ENCODE peak calls at places on chromosomes 4 and X, in eight cellular contexts. One of them, this sample, is unnamed.

GRCh38 chrX:149910178-149910695 is 19.1 kb upstream of the HSFX4 start:
- DNase-seq in suprapubic skin: no peak
- DNase-seq in sigmoid colon: no peak
- DNase-seq in prostate gland: no peak
- DNase-seq in K562: no peak
- DNase-seq in endothelial cell of umbilical vein: no peak
- DNase-seq in esophagus muscularis mucosa: no peak
- DNase-seq in upper lobe of left lung: no peak
- DNase-seq in this sample: no peak

GRCh38 chr4:11397819-11398610 is 30.7 kb downstream of the HS3ST1 start:
- DNase-seq in esophagus muscularis mucosa: no peak
- DNase-seq in K562: no peak
- DNase-seq in prostate gland: no peak
- DNase-seq in sigmoid colon: no peak
- DNase-seq in endothelial cell of umbilical vein: no peak
- DNase-seq in upper lobe of left lung: no peak
- DNase-seq in suprapubic skin: no peak
- DNase-seq in this sample: no peak

GRCh38 chr4:68119921-68120320 is 9.7 kb downstream of the TMPRSS11F start:
- DNase-seq in K562: no peak
- DNase-seq in suprapubic skin: no peak
- DNase-seq in sigmoid colon: no peak
- DNase-seq in endothelial cell of umbilical vein: no peak
- DNase-seq in upper lobe of left lung: no peak
- DNase-seq in esophagus muscularis mucosa: no peak
- DNase-seq in prostate gland: no peak
- DNase-seq in this sample: no peak

GRCh38 chrX:129654652-129655546 is at the start of gene APLN:
- DNase-seq in sigmoid colon: no peak
- DNase-seq in upper lobe of left lung: peak; percentile 88
- DNase-seq in prostate gland: no peak
- DNase-seq in endothelial cell of umbilical vein: peak; percentile 55
- DNase-seq in esophagus muscularis mucosa: peak; percentile 77
- DNase-seq in K562: peak; percentile 37
- DNase-seq in suprapubic skin: no peak
- DNase-seq in this sample: peak; percentile 69

GRCh38 chr4:2800691-2801596 is 8.1 kb downstream of the SH3BP2 start:
- DNase-seq in sigmoid colon: peak; percentile 91
- DNase-seq in K562: peak; percentile 53
- DNase-seq in suprapubic skin: peak; percentile 91
- DNase-seq in esophagus muscularis mucosa: no peak
- DNase-seq in upper lobe of left lung: peak; percentile 92
- DNase-seq in endothelial cell of umbilical vein: peak; percentile 54
- DNase-seq in prostate gland: no peak
- DNase-seq in this sample: no peak

GRCh38 chr4:186027405-186027804 is 41.6 kb upstream of the TLR3 start:
- DNase-seq in endothelial cell of umbilical vein: no peak
- DNase-seq in esophagus muscularis mucosa: no peak
- DNase-seq in prostate gland: no peak
- DNase-seq in upper lobe of left lung: no peak
- DNase-seq in sigmoid colon: no peak
- DNase-seq in K562: no peak
- DNase-seq in suprapubic skin: no peak
- DNase-seq in this sample: no peak

GRCh38 chr4:133513891-133514290 is 364.8 kb downstream of the PCDH10 start:
- DNase-seq in suprapubic skin: no peak
- DNase-seq in K562: no peak
- DNase-seq in prostate gland: no peak
- DNase-seq in esophagus muscularis mucosa: no peak
- DNase-seq in upper lobe of left lung: no peak
- DNase-seq in endothelial cell of umbilical vein: no peak
- DNase-seq in sigmoid colon: no peak
- DNase-seq in this sample: no peak

GRCh38 chrX:107730991-107731766 is 44.4 kb downstream of the TSC22D3 start:
- DNase-seq in esophagus muscularis mucosa: no peak
- DNase-seq in endothelial cell of umbilical vein: peak; percentile 57
- DNase-seq in K562: no peak
- DNase-seq in upper lobe of left lung: no peak
- DNase-seq in sigmoid colon: no peak
- DNase-seq in prostate gland: no peak
- DNase-seq in suprapubic skin: no peak
- DNase-seq in this sample: no peak

DNA sequence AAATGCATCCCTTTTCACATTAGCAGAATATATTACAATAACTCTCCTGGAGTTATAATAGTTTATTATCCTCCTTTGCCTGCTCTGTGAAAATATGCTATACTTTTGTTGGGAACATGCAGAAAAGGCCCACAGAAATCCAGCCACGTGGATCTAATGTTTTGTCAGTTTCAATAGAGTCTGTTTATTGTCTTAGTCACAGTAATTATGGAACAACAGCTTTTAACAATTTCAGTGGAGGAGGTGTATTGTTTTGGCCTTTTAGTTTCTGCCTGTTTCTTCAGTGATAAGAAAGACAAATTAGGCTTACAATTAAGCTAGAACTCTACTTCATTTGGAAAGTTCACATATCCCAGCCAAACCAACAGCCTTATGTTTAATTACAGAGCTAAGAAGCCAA is 175.9 kb downstream of the USP46 start:
- DNase-seq in K562: no peak
- DNase-seq in prostate gland: no peak
- DNase-seq in esophagus muscularis mucosa: no peak
- DNase-seq in endothelial cell of umbilical vein: no peak
- DNase-seq in sigmoid colon: no peak
- DNase-seq in upper lobe of left lung: no peak
- DNase-seq in suprapubic skin: no peak
- DNase-seq in this sample: no peak
- TF ChIP-seq POLR2A in K562: no peak
- TF ChIP-seq POLR2A in prostate gland: no peak
- TF ChIP-seq POLR2A in esophagus muscularis mucosa: no peak
- TF ChIP-seq POLR2A in endothelial cell of umbilical vein: no peak
- TF ChIP-seq POLR2A in sigmoid colon: no peak
- TF ChIP-seq POLR2A in upper lobe of left lung: no peak
- TF ChIP-seq POLR2A in suprapubic skin: no peak
- TF ChIP-seq POLR2A in this sample: no peak

DNA sequence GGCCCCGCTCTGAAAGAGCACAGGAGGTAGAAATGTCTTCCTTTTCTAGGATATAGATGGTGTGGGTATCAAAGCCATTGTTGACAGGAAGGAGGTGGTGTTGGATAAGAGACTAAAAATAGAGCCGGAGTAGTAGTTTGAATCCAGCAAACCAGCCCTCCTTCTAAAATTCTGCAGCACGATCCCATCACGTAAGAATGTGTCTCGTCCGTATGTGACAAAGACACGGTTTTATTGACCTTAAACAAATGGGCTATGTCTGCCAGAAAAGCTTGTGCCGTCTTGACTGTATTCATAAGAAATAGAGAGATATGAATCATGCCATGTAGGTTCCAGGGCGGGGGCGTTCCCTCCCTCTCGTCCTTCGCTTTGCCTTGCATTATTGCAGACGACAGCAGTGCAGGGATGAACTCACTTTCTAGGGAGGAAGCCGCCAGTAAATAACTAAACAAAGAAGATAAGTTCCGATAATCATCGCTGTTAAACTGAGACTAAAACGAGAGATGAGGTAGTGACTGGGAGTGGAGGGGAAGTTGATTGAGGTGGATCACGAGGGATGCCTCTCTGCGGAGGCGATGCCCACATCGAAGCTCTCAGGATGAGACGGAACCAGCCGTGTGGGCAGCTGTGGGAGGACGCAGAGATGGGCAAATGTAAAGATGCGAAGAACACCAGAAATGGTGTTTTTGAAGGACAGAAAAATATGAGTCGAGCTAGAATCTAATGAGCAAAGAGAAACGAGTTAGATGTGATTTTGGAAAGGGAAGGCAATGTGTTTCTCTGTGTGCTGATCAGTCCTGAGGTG is 3.4 kb downstream of the TENM3 start:
- DNase-seq in sigmoid colon: no peak
- DNase-seq in endothelial cell of umbilical vein: no peak
- DNase-seq in K562: no peak
- DNase-seq in prostate gland: peak; percentile 51
- DNase-seq in esophagus muscularis mucosa: peak; percentile 82
- DNase-seq in suprapubic skin: no peak
- DNase-seq in upper lobe of left lung: no peak
- DNase-seq in this sample: no peak
- TF ChIP-seq CTCF in sigmoid colon: no peak
- TF ChIP-seq CTCF in endothelial cell of umbilical vein: no peak
- TF ChIP-seq CTCF in K562: no peak
- TF ChIP-seq CTCF in prostate gland: no peak
- TF ChIP-seq CTCF in esophagus muscularis mucosa: no peak
- TF ChIP-seq CTCF in suprapubic skin: no peak
- TF ChIP-seq CTCF in upper lobe of left lung: no peak
- TF ChIP-seq CTCF in this sample: no peak

GRCh38 chrX:48913605-48914366 is 2.3 kb upstream of the SLC35A2 start:
- DNase-seq in prostate gland: no peak
- DNase-seq in K562: no peak
- DNase-seq in sigmoid colon: no peak
- DNase-seq in endothelial cell of umbilical vein: no peak
- DNase-seq in esophagus muscularis mucosa: no peak
- DNase-seq in suprapubic skin: no peak
- DNase-seq in upper lobe of left lung: no peak
- DNase-seq in this sample: no peak

GRCh38 chrX:48911407-48912182 is at the start of gene SLC35A2:
- DNase-seq in upper lobe of left lung: peak; percentile 91
- DNase-seq in K562: peak; percentile 88
- DNase-seq in sigmoid colon: peak; percentile 88
- DNase-seq in prostate gland: peak; percentile 80
- DNase-seq in suprapubic skin: peak; percentile 83
- DNase-seq in endothelial cell of umbilical vein: peak; percentile 75
- DNase-seq in esophagus muscularis mucosa: no peak
- DNase-seq in this sample: no peak

GRCh38 chrX:48918303-48918643 is 551 bp downstream of the PIM2 start:
- DNase-seq in prostate gland: no peak
- DNase-seq in upper lobe of left lung: no peak
- DNase-seq in endothelial cell of umbilical vein: no peak
- DNase-seq in K562: no peak
- DNase-seq in suprapubic skin: no peak
- DNase-seq in sigmoid colon: no peak
- DNase-seq in esophagus muscularis mucosa: no peak
- DNase-seq in this sample: no peak

GRCh38 chrX:48917139-48917980 is 1.5 kb downstream of the PIM2 start:
- DNase-seq in upper lobe of left lung: peak; percentile 92
- DNase-seq in sigmoid colon: peak; percentile 95
- DNase-seq in prostate gland: peak; percentile 85
- DNase-seq in suprapubic skin: peak; percentile 91
- DNase-seq in endothelial cell of umbilical vein: peak; percentile 93
- DNase-seq in esophagus muscularis mucosa: peak; percentile 95
- DNase-seq in K562: peak; percentile 96
- DNase-seq in this sample: no peak

DNA sequence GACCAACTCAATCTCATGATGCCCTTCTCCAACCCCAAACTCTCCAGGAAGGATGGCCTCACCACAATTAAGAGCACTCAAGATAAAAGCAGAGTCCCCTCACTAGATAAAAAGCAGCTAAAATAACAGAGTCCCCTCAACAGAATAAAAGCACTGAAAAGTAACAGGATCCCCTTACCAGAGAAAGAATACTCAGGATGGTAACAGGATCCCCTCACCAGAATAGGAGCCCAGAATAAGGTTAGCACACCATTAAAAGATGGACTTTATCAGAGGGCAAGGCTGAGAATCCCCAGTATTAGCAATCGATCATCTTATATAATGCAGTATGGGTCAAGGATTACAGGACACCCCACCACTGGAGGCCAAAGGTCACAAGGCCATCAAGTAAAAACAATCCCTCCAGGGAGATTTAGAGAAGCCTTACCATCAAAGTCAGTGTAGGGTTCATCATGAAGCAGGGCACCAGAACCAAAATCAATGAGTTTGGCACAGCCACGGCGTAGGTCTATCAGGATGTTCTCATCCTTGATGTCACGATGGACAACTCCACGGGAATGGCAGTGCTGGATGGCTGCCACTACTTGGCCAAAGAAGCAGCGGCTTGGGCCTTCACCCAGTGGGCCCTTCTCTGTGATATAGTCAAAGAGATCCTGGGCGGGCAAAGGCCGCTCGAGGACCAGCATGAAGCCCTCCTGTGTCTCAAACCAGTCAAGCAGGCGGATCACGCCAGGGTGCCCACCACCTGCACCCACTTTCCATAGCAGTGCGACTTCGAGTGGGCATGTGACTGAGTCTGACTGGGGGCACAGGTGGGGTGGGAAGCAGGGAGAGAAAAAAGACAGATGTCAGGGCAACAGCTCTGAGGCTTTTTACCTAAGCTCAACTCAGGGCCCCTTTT is 3.4 kb upstream of the SLC35A2 start:
- DNase-seq in prostate gland: no peak
- DNase-seq in suprapubic skin: no peak
- DNase-seq in endothelial cell of umbilical vein: no peak
- DNase-seq in upper lobe of left lung: no peak
- DNase-seq in esophagus muscularis mucosa: no peak
- DNase-seq in K562: no peak
- DNase-seq in sigmoid colon: no peak
- DNase-seq in this sample: no peak
- TF ChIP-seq POLR2AphosphoS5 in prostate gland: no peak
- TF ChIP-seq POLR2AphosphoS5 in suprapubic skin: no peak
- TF ChIP-seq POLR2AphosphoS5 in endothelial cell of umbilical vein: no peak
- TF ChIP-seq POLR2AphosphoS5 in upper lobe of left lung: no peak
- TF ChIP-seq POLR2AphosphoS5 in esophagus muscularis mucosa: no peak
- TF ChIP-seq POLR2AphosphoS5 in K562: no peak
- TF ChIP-seq POLR2AphosphoS5 in sigmoid colon: no peak
- TF ChIP-seq POLR2AphosphoS5 in this sample: no peak

GRCh38 chrX:49167740-49168108 is 4.0 kb upstream of the PLP2 start:
- DNase-seq in prostate gland: no peak
- DNase-seq in esophagus muscularis mucosa: no peak
- DNase-seq in suprapubic skin: no peak
- DNase-seq in upper lobe of left lung: no peak
- DNase-seq in endothelial cell of umbilical vein: no peak
- DNase-seq in sigmoid colon: no peak
- DNase-seq in K562: no peak
- DNase-seq in this sample: no peak

GRCh38 chrX:49164589-49165360 is 2.2 kb downstream of the MAGIX start:
- DNase-seq in upper lobe of left lung: no peak
- DNase-seq in sigmoid colon: no peak
- DNase-seq in endothelial cell of umbilical vein: no peak
- DNase-seq in suprapubic skin: no peak
- DNase-seq in prostate gland: no peak
- DNase-seq in K562: no peak
- DNase-seq in esophagus muscularis mucosa: no peak
- DNase-seq in this sample: no peak

GRCh38 chrX:49163555-49164419 is 1.2 kb downstream of the MAGIX start:
- DNase-seq in esophagus muscularis mucosa: peak; percentile 95
- DNase-seq in sigmoid colon: peak; percentile 94
- DNase-seq in upper lobe of left lung: peak; percentile 98
- DNase-seq in endothelial cell of umbilical vein: peak; percentile 80
- DNase-seq in prostate gland: peak; percentile 71
- DNase-seq in K562: peak; percentile 89
- DNase-seq in suprapubic skin: peak; percentile 91
- DNase-seq in this sample: no peak

GRCh38 chrX:49165901-49166881 is 3.6 kb downstream of the MAGIX start:
- DNase-seq in upper lobe of left lung: peak; percentile 89
- DNase-seq in K562: peak; percentile 69
- DNase-seq in suprapubic skin: no peak
- DNase-seq in endothelial cell of umbilical vein: peak; percentile 66
- DNase-seq in esophagus muscularis mucosa: peak; percentile 93
- DNase-seq in prostate gland: peak; percentile 88
- DNase-seq in sigmoid colon: peak; percentile 93
- DNase-seq in this sample: peak; percentile 93

DNA sequence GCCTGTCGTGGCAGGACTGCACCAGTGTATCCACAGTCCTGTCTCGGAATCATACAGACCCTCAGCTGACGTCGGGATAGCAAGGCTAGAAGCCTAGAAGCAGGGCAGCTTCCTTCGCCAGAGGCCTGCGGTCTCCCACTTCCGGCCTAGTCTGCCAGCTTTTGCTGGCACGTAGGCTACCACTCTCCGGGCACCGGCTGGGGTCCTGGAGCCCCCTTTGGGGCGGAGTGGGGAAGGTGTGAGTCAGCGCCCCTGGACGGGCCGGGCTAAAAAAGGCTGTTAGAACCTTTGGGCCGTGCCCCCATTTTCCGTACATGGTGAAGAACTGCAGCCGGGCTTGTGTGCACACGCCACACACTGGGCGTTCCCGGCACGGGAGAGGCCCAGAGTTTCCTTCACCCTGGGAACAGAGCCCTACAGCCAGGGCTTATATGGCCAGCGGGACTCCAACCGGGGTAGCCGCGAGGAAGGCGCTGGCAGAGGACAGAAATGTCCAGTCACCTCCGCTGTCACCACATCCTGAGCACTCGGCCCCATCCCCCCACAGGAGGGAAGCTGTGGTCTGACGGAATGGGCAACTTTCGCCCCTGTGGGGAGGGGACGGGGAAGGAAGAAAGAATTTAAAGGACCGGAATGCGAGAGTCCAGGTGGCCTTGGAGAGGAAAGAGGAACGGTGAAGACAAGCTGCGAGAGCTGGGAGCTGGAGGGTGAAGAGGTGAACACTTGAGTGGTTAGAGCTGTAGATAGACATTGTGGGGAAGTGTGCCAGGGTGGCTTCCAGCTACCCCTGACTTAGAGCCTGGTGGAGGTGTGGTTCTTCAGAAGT is 4.6 kb downstream of the MAGIX start:
- DNase-seq in prostate gland: peak; percentile 70
- DNase-seq in suprapubic skin: peak; percentile 81
- DNase-seq in esophagus muscularis mucosa: no peak
- DNase-seq in sigmoid colon: peak; percentile 95
- DNase-seq in endothelial cell of umbilical vein: peak; percentile 58
- DNase-seq in K562: peak; percentile 78
- DNase-seq in upper lobe of left lung: peak; percentile 83
- DNase-seq in this sample: no peak
- TF ChIP-seq POLR2A in prostate gland: peak; percentile 57
- TF ChIP-seq POLR2A in suprapubic skin: no peak
- TF ChIP-seq POLR2A in esophagus muscularis mucosa: no peak
- TF ChIP-seq POLR2A in sigmoid colon: peak; percentile 79
- TF ChIP-seq POLR2A in endothelial cell of umbilical vein: no peak
- TF ChIP-seq POLR2A in K562: peak; percentile 56
- TF ChIP-seq POLR2A in upper lobe of left lung: no peak
- TF ChIP-seq POLR2A in this sample: no peak

This sample was measured in vagina.